ENCODE peak calls at places on chromosomes 1 and 21, in nine cellular contexts. Z is cardiac muscle cell; E is effector memory CD4-positive, alpha-beta T cell; W is sigmoid colon; H is H7; I is mucosa of descending colon; Q is endodermal cell; Y is mammary epithelial cell; A is left ventricle myocardium inferior. X is an unnamed sample.

GRCh38 chr1:5858246-5858645 is 134.0 kb downstream of the NPHP4 start:
- DNase-seq in Z (no peak), I (no peak), H (no peak), Q (no peak), W (no peak), A (no peak), E (no peak), Y (no peak), X (no peak)

GRCh38 chr1:3018051-3018471 is 3.2 kb upstream of the ACTRT2 start:
- DNase-seq in A (peak; percentile 7), I (peak; percentile 10), W (peak; percentile 48), Y (no peak), E (no peak), H (no peak), Z (no peak), Q (no peak), X (peak; percentile 51)

GRCh38 chr1:152796421-152796820 is at the start of gene LCE1D:
- DNase-seq in W (no peak), E (no peak), Q (no peak), A (no peak), Z (no peak), H (no peak), I (no peak), Y (no peak), X (no peak)

GRCh38 chr1:158117854-158118691 is 62.6 kb upstream of the CD1D start:
- DNase-seq in W (peak; percentile 79), Q (peak; percentile 93), A (no peak), I (peak; percentile 63), H (peak; percentile 83), E (peak; percentile 12), Z (peak; percentile 56), Y (no peak), X (peak; percentile 89)

GRCh38 chr1:210477328-210477924 is 148.7 kb downstream of the HHAT start:
- DNase-seq in I (no peak), W (no peak), A (no peak), Q (no peak), Y (no peak), H (peak; percentile 9), Z (peak; percentile 81), E (no peak), X (no peak)

GRCh38 chr1:37817481-37817880 is 9.5 kb upstream of the YRDC start:
- DNase-seq in Z (no peak), I (no peak), W (no peak), H (peak; percentile 68), Y (no peak), Q (peak; percentile 70), E (no peak), A (peak; percentile 33), X (no peak)

GRCh38 chr1:220498188-220498587 is 29.7 kb upstream of the MARK1 start:
- DNase-seq in Q (no peak), A (no peak), Z (no peak), W (no peak), H (no peak), I (no peak), Y (peak; percentile 92), E (no peak), X (no peak)

GRCh38 chr1:111706921-111707320 is 32.3 kb downstream of the INKA2 start:
- DNase-seq in Q (no peak), Z (no peak), W (no peak), Y (no peak), A (no peak), I (no peak), E (no peak), H (no peak), X (no peak)

GRCh38 chr1:111351700-111352099 is 61.0 kb downstream of the CHIA start:
- DNase-seq in Y (no peak), Q (no peak), Z (no peak), H (no peak), I (no peak), W (no peak), E (no peak), A (no peak), X (no peak)

GRCh38 chr1:150695561-150695960 is 1.4 kb downstream of the GOLPH3L start:
- DNase-seq in E (no peak), I (no peak), Q (no peak), H (no peak), W (no peak), Z (no peak), Y (peak; percentile 26), A (no peak), X (no peak)

GRCh38 chr1:17632106-17632505 is 92.6 kb downstream of the ARHGEF10L start:
- DNase-seq in A (no peak), Z (no peak), Q (no peak), Y (no peak), H (no peak), E (no peak), W (no peak), I (no peak), X (no peak)

GRCh38 chr1:8338526-8339202 is 20.8 kb downstream of the SLC45A1 start:
- DNase-seq in Q (no peak), A (no peak), E (no peak), H (no peak), I (no peak), Y (no peak), W (no peak), Z (no peak), X (no peak)

GRCh38 chr1:47901001-47901575 is 96.1 kb downstream of the TRABD2B start:
- DNase-seq in Z (no peak), A (no peak), Y (no peak), H (no peak), Q (peak; percentile 60), I (no peak), W (no peak), E (no peak), X (no peak)

GRCh38 chr1:119715542-119715941 is 3.8 kb downstream of the PHGDH start:
- DNase-seq in Y (no peak), Z (peak; percentile 13), I (no peak), H (no peak), W (no peak), Q (peak; percentile 59), E (no peak), A (no peak), X (no peak)

GRCh38 chr1:82423174-82423815 is 622.6 kb downstream of the ADGRL2 start:
- DNase-seq in Y (peak; percentile 1), Q (no peak), I (no peak), A (no peak), E (no peak), Z (no peak), W (no peak), H (no peak), X (no peak)

GRCh38 chr21:28235169-28235892 is 757.3 kb downstream of the LTN1 start:
- DNase-seq in Z (no peak), Q (peak; percentile 73), I (no peak), W (peak; percentile 64), E (no peak), H (no peak), A (peak; percentile 22), Y (no peak), X (no peak)

GRCh38 chr1:26554781-26555180 is 25.2 kb downstream of the RPS6KA1 start:
- DNase-seq in Z (no peak), W (no peak), H (no peak), I (no peak), Y (no peak), A (no peak), E (no peak), Q (no peak), X (no peak)
- H3K36me3 ChIP-seq in Z (peaks cover 4% of the 10 kb centered on the region), W (no peaks in the 10 kb centered on the region), H (peaks cover 28% of the 10 kb centered on the region), I (peaks cover 11% of the 10 kb centered on the region), Y (peaks cover 29% of the 10 kb centered on the region), A (no peaks in the 10 kb centered on the region), E (peaks cover 83% of the 10 kb centered on the region), Q (peaks cover 22% of the 10 kb centered on the region), X (peaks cover 86% of the 10 kb centered on the region)

GRCh38 chr1:100903777-100904176 is 7.9 kb downstream of the SLC30A7 start:
- DNase-seq in E (no peak), A (no peak), Y (no peak), H (no peak), I (no peak), Q (no peak), Z (no peak), W (no peak), X (no peak)

GRCh38 chr1:100912019-100912418 is 16.1 kb downstream of the SLC30A7 start:
- DNase-seq in W (no peak), Y (no peak), H (no peak), A (no peak), Z (no peak), Q (no peak), I (no peak), E (no peak), X (no peak)

GRCh38 chr1:100909018-100909417 is 13.1 kb downstream of the SLC30A7 start:
- DNase-seq in E (no peak), Q (no peak), Y (no peak), W (no peak), A (no peak), H (no peak), I (no peak), Z (no peak), X (no peak)

GRCh38 chr1:100902365-100902764 is 6.5 kb downstream of the SLC30A7 start:
- DNase-seq in Z (no peak), W (no peak), H (no peak), Y (no peak), E (no peak), A (no peak), I (no peak), Q (no peak), X (no peak)

GRCh38 chr1:100907887-100908286 is 12.0 kb downstream of the SLC30A7 start:
- DNase-seq in Q (no peak), Z (no peak), I (no peak), W (no peak), Y (no peak), A (no peak), E (no peak), H (no peak), X (no peak)
- H3K36me3 ChIP-seq in Q (peaks cover 85% of the 10 kb centered on the region), Z (peaks cover 25% of the 10 kb centered on the region), I (peaks cover 9% of the 10 kb centered on the region), W (peaks cover 35% of the 10 kb centered on the region), Y (peaks cover 34% of the 10 kb centered on the region), A (peaks cover 79% of the 10 kb centered on the region), E (peaks cover 54% of the 10 kb centered on the region), H (peaks cover 3% of the 10 kb centered on the region), X (peaks cover 98% of the 10 kb centered on the region)

DNA sequence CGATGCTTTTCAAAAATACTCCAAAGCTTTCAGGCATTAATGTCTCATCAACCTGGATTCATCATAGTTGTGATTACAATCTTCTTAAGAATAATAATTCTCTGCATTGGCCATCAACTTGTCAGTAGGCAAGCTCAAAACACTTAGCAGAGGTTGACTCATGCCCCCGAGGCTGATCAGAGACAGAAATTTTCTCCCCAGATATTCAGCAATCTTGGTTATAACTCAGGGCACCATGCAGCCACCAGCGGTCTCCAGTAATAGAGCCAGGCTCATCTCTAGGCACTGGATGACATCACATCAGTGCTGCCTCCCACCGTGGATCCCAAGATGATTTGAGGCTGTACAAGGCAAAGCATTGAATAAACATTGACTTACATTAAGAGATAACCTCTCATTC is 14.3 kb upstream of the IFFO2 start:
- DNase-seq in Q (no peak), A (no peak), E (no peak), H (no peak), Z (no peak), I (no peak), W (peak; percentile 27), Y (peak; percentile 60), X (peak; percentile 32)
- H3K36me3 ChIP-seq in Q (no peaks in the 10 kb centered on the region), A (no peaks in the 10 kb centered on the region), E (no peaks in the 10 kb centered on the region), H (no peaks in the 10 kb centered on the region), Z (no peaks in the 10 kb centered on the region), I (no peaks in the 10 kb centered on the region), W (no peaks in the 10 kb centered on the region), Y (no peaks in the 10 kb centered on the region), X (no peaks in the 10 kb centered on the region)

DNA sequence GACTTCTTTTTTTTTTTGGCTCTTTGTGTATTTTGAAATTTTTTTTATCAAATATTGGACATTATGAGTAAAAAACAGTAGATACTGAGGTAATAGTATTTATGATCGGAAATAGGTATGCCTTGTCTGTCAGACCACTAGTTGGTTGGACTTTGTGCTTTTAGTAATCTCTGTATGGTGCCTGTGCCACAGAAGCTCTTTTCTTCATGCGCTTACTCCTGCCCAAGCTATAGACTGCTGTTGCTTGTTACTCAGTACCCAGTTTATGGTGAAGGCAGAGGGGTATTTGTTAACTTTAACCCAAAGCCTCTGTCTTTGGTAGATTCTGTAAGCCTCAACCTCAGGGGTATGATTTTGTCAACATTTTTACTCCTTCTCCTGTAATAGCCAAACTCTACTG is 8.6 kb downstream of the SLC30A7 start:
- DNase-seq in H (no peak), Y (no peak), Q (no peak), Z (no peak), E (no peak), W (no peak), I (no peak), A (no peak), X (no peak)
- H3K36me3 ChIP-seq in H (peaks cover 4% of the 10 kb centered on the region), Y (peaks cover 26% of the 10 kb centered on the region), Q (peaks cover 79% of the 10 kb centered on the region), Z (peaks cover 26% of the 10 kb centered on the region), E (peaks cover 53% of the 10 kb centered on the region), W (peaks cover 27% of the 10 kb centered on the region), I (no peaks in the 10 kb centered on the region), A (peaks cover 68% of the 10 kb centered on the region), X (peaks cover 92% of the 10 kb centered on the region)